ENCODE peak calls at places on chromosome 1, in eight cellular contexts. One of them, this sample, is unnamed.
A peak's percentile ranks its signal among the peaks of the same experiment; 100 is the strongest.

GRCh38 chr1:119184972-119185371 is 44.5 kb upstream of the WARS2 start:
- DNase-seq in fibroblast of lung: no peak
- DNase-seq in NCI-H446: no peak
- DNase-seq in head of caudate nucleus: no peak
- DNase-seq in cardiac muscle cell: no peak
- DNase-seq in ovary: no peak
- DNase-seq in NCI-H774: no peak
- DNase-seq in hypothalamus: no peak
- DNase-seq in this sample: no peak

GRCh38 chr1:186605762-186606350 is 74.4 kb downstream of the PTGS2 start:
- DNase-seq in head of caudate nucleus: peak; percentile 40
- DNase-seq in ovary: no peak
- DNase-seq in NCI-H774: no peak
- DNase-seq in NCI-H446: peak; percentile 74
- DNase-seq in hypothalamus: no peak
- DNase-seq in cardiac muscle cell: peak; percentile 89
- DNase-seq in fibroblast of lung: peak; percentile 50
- DNase-seq in this sample: peak; percentile 21

GRCh38 chr1:201495447-201496295 is 11.3 kb downstream of the CSRP1 start:
- DNase-seq in fibroblast of lung: peak; percentile 39
- DNase-seq in NCI-H774: no peak
- DNase-seq in NCI-H446: no peak
- DNase-seq in head of caudate nucleus: peak; percentile 92
- DNase-seq in cardiac muscle cell: peak; percentile 97
- DNase-seq in hypothalamus: peak; percentile 95
- DNase-seq in ovary: peak; percentile 86
- DNase-seq in this sample: peak; percentile 98

GRCh38 chr1:55725378-55725777 is 510.2 kb upstream of the USP24 start:
- DNase-seq in ovary: no peak
- DNase-seq in fibroblast of lung: peak; percentile 66
- DNase-seq in NCI-H774: no peak
- DNase-seq in head of caudate nucleus: no peak
- DNase-seq in NCI-H446: no peak
- DNase-seq in cardiac muscle cell: peak; percentile 51
- DNase-seq in hypothalamus: no peak
- DNase-seq in this sample: no peak

GRCh38 chr1:16394977-16395376 is 27.9 kb downstream of the SZRD1 start:
- DNase-seq in head of caudate nucleus: no peak
- DNase-seq in hypothalamus: no peak
- DNase-seq in NCI-H446: no peak
- DNase-seq in fibroblast of lung: no peak
- DNase-seq in ovary: no peak
- DNase-seq in NCI-H774: no peak
- DNase-seq in cardiac muscle cell: no peak
- DNase-seq in this sample: no peak

GRCh38 chr1:11067716-11068495 is 8.1 kb upstream of the SRM start:
- DNase-seq in fibroblast of lung: no peak
- DNase-seq in head of caudate nucleus: peak; percentile 59
- DNase-seq in NCI-H446: no peak
- DNase-seq in hypothalamus: peak; percentile 47
- DNase-seq in cardiac muscle cell: no peak
- DNase-seq in NCI-H774: no peak
- DNase-seq in ovary: no peak
- DNase-seq in this sample: no peak

GRCh38 chr1:7827134-7827955 is 25.5 kb downstream of the UTS2 start:
- DNase-seq in head of caudate nucleus: no peak
- DNase-seq in NCI-H446: no peak
- DNase-seq in NCI-H774: no peak
- DNase-seq in hypothalamus: no peak
- DNase-seq in fibroblast of lung: no peak
- DNase-seq in ovary: no peak
- DNase-seq in cardiac muscle cell: no peak
- DNase-seq in this sample: no peak

GRCh38 chr1:223733898-223734852 is 21.8 kb downstream of the CAPN2 start:
- DNase-seq in cardiac muscle cell: no peak
- DNase-seq in NCI-H774: no peak
- DNase-seq in fibroblast of lung: no peak
- DNase-seq in hypothalamus: peak; percentile 67
- DNase-seq in ovary: no peak
- DNase-seq in head of caudate nucleus: no peak
- DNase-seq in NCI-H446: no peak
- DNase-seq in this sample: peak; percentile 56

GRCh38 chr1:80731241-80731894 is 1069.4 kb upstream of the ADGRL2 start:
- DNase-seq in hypothalamus: no peak
- DNase-seq in NCI-H774: no peak
- DNase-seq in ovary: no peak
- DNase-seq in NCI-H446: peak; percentile 86
- DNase-seq in fibroblast of lung: no peak
- DNase-seq in head of caudate nucleus: no peak
- DNase-seq in cardiac muscle cell: no peak
- DNase-seq in this sample: no peak

GRCh38 chr1:243320224-243320623 is 64.4 kb downstream of the SDCCAG8 start:
- DNase-seq in ovary: no peak
- DNase-seq in NCI-H774: no peak
- DNase-seq in head of caudate nucleus: no peak
- DNase-seq in NCI-H446: no peak
- DNase-seq in hypothalamus: no peak
- DNase-seq in cardiac muscle cell: peak; percentile 12
- DNase-seq in fibroblast of lung: peak; percentile 21
- DNase-seq in this sample: no peak

GRCh38 chr1:195458365-195458764 is 1149.9 kb downstream of the KCNT2 start:
- DNase-seq in head of caudate nucleus: no peak
- DNase-seq in fibroblast of lung: no peak
- DNase-seq in cardiac muscle cell: no peak
- DNase-seq in ovary: no peak
- DNase-seq in NCI-H774: no peak
- DNase-seq in hypothalamus: no peak
- DNase-seq in NCI-H446: no peak
- DNase-seq in this sample: no peak

GRCh38 chr1:92583821-92584760 is 97.4 kb upstream of the GFI1 start:
- DNase-seq in hypothalamus: no peak
- DNase-seq in fibroblast of lung: peak; percentile 88
- DNase-seq in cardiac muscle cell: peak; percentile 82
- DNase-seq in head of caudate nucleus: no peak
- DNase-seq in NCI-H446: no peak
- DNase-seq in ovary: no peak
- DNase-seq in NCI-H774: no peak
- DNase-seq in this sample: no peak

GRCh38 chr1:156056326-156056849 is 1.8 kb downstream of the LAMTOR2 start:
- DNase-seq in hypothalamus: no peak
- DNase-seq in NCI-H446: no peak
- DNase-seq in head of caudate nucleus: no peak
- DNase-seq in fibroblast of lung: no peak
- DNase-seq in ovary: no peak
- DNase-seq in cardiac muscle cell: no peak
- DNase-seq in NCI-H774: no peak
- DNase-seq in this sample: no peak

GRCh38 chr1:160070243-160071163 is 543 bp upstream of the KCNJ10 start:
- DNase-seq in hypothalamus: peak; percentile 93
- DNase-seq in ovary: peak; percentile 67
- DNase-seq in fibroblast of lung: peak; percentile 42
- DNase-seq in NCI-H774: peak; percentile 42
- DNase-seq in cardiac muscle cell: peak; percentile 62
- DNase-seq in NCI-H446: peak; percentile 67
- DNase-seq in head of caudate nucleus: peak; percentile 95
- DNase-seq in this sample: peak; percentile 95

GRCh38 chr1:64223329-64224151 is 20.1 kb downstream of the UBE2U start:
- DNase-seq in ovary: no peak
- DNase-seq in head of caudate nucleus: no peak
- DNase-seq in hypothalamus: no peak
- DNase-seq in cardiac muscle cell: peak; percentile 80
- DNase-seq in fibroblast of lung: peak; percentile 96
- DNase-seq in NCI-H446: no peak
- DNase-seq in NCI-H774: no peak
- DNase-seq in this sample: no peak

GRCh38 chr1:168763031-168763430 is 34.0 kb upstream of the DPT start:
- DNase-seq in NCI-H774: no peak
- DNase-seq in hypothalamus: no peak
- DNase-seq in NCI-H446: no peak
- DNase-seq in head of caudate nucleus: no peak
- DNase-seq in fibroblast of lung: peak; percentile 6
- DNase-seq in cardiac muscle cell: no peak
- DNase-seq in ovary: no peak
- DNase-seq in this sample: no peak